ENCODE peak calls at places on chromosomes 16 and 17, in five cellular contexts. Z is cardiac muscle cell, M is upper lobe of right lung, G is progenitor cell of endocrine pancreas, X is astrocyte of the cerebellum. C is an unnamed sample.

GRCh38 chr17:51228177-51228576 is 31.7 kb downstream of the MBTD1 start:
- DNase-seq in Z (peak; percentile 64), M (no peak), G (no peak), X (peak; percentile 15), C (peak; percentile 47)

GRCh38 chr16:11251525-11252481 is 4.2 kb downstream of the SOCS1 start:
- DNase-seq in Z (peak; percentile 52), M (no peak), G (no peak), X (peak; percentile 18), C (peak; percentile 52)

GRCh38 chr17:55728833-55729232 is 6.2 kb upstream of the TMEM100 start:
- DNase-seq in Z (peak; percentile 34), M (no peak), G (no peak), X (no peak), C (no peak)

GRCh38 chr17:7393613-7394451 is 493 bp downstream of the PLSCR3 start:
- DNase-seq in Z (peak; percentile 16), M (no peak), G (peak; percentile 32), X (no peak), C (no peak)

GRCh38 chr17:691423-691822 is 23.2 kb downstream of the VPS53 start:
- DNase-seq in Z (no peak), M (no peak), G (no peak), X (no peak), C (peak; percentile 60)

GRCh38 chr17:1762906-1763829 is 1.3 kb downstream of the SERPINF1 start:
- DNase-seq in Z (peak; percentile 92), M (no peak), G (no peak), X (peak; percentile 82), C (no peak)

GRCh38 chr16:73978407-73978784 is 318.2 kb upstream of the PSMD7 start:
- DNase-seq in Z (no peak), M (no peak), G (no peak), X (no peak), C (no peak)

GRCh38 chr17:79793924-79794304 is 3.0 kb downstream of the CBX8 start:
- DNase-seq in Z (peak; percentile 41), M (no peak), G (no peak), X (no peak), C (no peak)

GRCh38 chr17:15920758-15921239 is 24.1 kb upstream of the ADORA2B start:
- DNase-seq in Z (peak; percentile 99), M (no peak), G (no peak), X (peak; percentile 91), C (peak; percentile 82)

GRCh38 chr17:17491546-17491988 is 4.6 kb downstream of the RASD1 start:
- DNase-seq in Z (no peak), M (no peak), G (peak; percentile 7), X (no peak), C (no peak)

GRCh38 chr17:77507116-77507885 is 366.5 kb downstream of the SEC14L1 start:
- DNase-seq in Z (no peak), M (peak; percentile 40), G (no peak), X (no peak), C (no peak)

GRCh38 chr16:81399909-81400308 is 44.7 kb upstream of the CMIP start:
- DNase-seq in Z (no peak), M (no peak), G (no peak), X (no peak), C (no peak)

GRCh38 chr17:19409509-19409908 is 1.5 kb upstream of the RNF112 start:
- DNase-seq in Z (peak; percentile 48), M (no peak), G (no peak), X (peak; percentile 28), C (no peak)

GRCh38 chr16:96935-97381 is 18.9 kb downstream of the MPG start:
- DNase-seq in Z (peak; percentile 89), M (peak; percentile 94), G (peak; percentile 76), X (peak; percentile 68), C (no peak)

GRCh38 chr17:65292430-65292829 is 155.3 kb downstream of the RGS9 start:
- DNase-seq in Z (peak; percentile 27), M (no peak), G (no peak), X (no peak), C (no peak)

GRCh38 chr17:19647697-19648474 is 665 bp upstream of the ALDH3A2 start:
- DNase-seq in Z (peak; percentile 82), M (peak; percentile 86), G (peak; percentile 20), X (peak; percentile 18), C (peak; percentile 21)

GRCh38 chr16:56990407-56991286 is 1.3 kb downstream of the NLRC5 start:
- DNase-seq in Z (no peak), M (no peak), G (no peak), X (no peak), C (no peak)

GRCh38 chr16:48373258-48374050 is 11.8 kb downstream of the SIAH1 start:
- DNase-seq in Z (no peak), M (no peak), G (no peak), X (no peak), C (no peak)

GRCh38 chr16:49856741-49857330 is 924 bp upstream of the ZNF423 start:
- DNase-seq in Z (peak; percentile 90), M (peak; percentile 86), G (peak; percentile 67), X (peak; percentile 70), C (peak; percentile 9)

GRCh38 chr17:1149869-1150268 is 29.9 kb downstream of the ABR start:
- DNase-seq in Z (no peak), M (no peak), G (no peak), X (no peak), C (no peak)

GRCh38 chr17:69609495-69610315 is 195.2 kb downstream of the MAP2K6 start:
- DNase-seq in Z (peak; percentile 36), M (no peak), G (no peak), X (no peak), C (no peak)

GRCh38 chr17:45816966-45817365 is 27.7 kb upstream of the SPPL2C start:
- DNase-seq in Z (no peak), M (no peak), G (no peak), X (no peak), C (no peak)

GRCh38 chr17:66637491-66637890 is 197.4 kb upstream of the CACNG5 start:
- DNase-seq in Z (no peak), M (no peak), G (no peak), X (peak; percentile 26), C (no peak)

GRCh38 chr16:14569213-14569612 is 60.8 kb downstream of the PARN start:
- DNase-seq in Z (no peak), M (no peak), G (no peak), X (no peak), C (no peak)

GRCh38 chr17:2197271-2197670 is 106.3 kb downstream of the SMG6 start:
- DNase-seq in Z (no peak), M (no peak), G (no peak), X (no peak), C (no peak)

GRCh38 chr17:44602970-44603369 is 45.7 kb downstream of the FZD2 start:
- DNase-seq in Z (no peak), M (no peak), G (no peak), X (no peak), C (no peak)

GRCh38 chr17:15341966-15342365 is 569 bp upstream of the TEKT3 start:
- DNase-seq in Z (no peak), M (no peak), G (no peak), X (no peak), C (no peak)

GRCh38 chr17:75856062-75856681 is 1.0 kb upstream of the WBP2 start:
- DNase-seq in Z (no peak), M (no peak), G (no peak), X (no peak), C (no peak)

GRCh38 chr17:50560931-50561750 is 626 bp downstream of the CACNA1G start:
- DNase-seq in Z (no peak), M (no peak), G (no peak), X (no peak), C (no peak)

GRCh38 chr17:7294614-7295153 is at the start of gene YBX2:
- DNase-seq in Z (peak; percentile 25), M (peak; percentile 80), G (peak; percentile 68), X (no peak), C (no peak)

GRCh38 chr16:72380283-72380682 is 208.3 kb upstream of the PMFBP1 start:
- DNase-seq in Z (peak; percentile 35), M (no peak), G (no peak), X (no peak), C (no peak)
- TF ChIP-seq CTCF in Z (no peak), M (no peak), G (no peak), X (no peak), C (no peak)

GRCh38 chr17:81904600-81905423 is 2.8 kb downstream of the NPB start:
- DNase-seq in Z (no peak), M (no peak), G (peak; percentile 10), X (no peak), C (no peak)

GRCh38 chr17:81907219-81908145 is 3.7 kb downstream of the PCYT2 start:
- DNase-seq in Z (no peak), M (no peak), G (no peak), X (no peak), C (no peak)

GRCh38 chr17:81905993-81906392 is 4.0 kb downstream of the NPB start:
- DNase-seq in Z (no peak), M (no peak), G (no peak), X (no peak), C (no peak)

GRCh38 chr17:81905424-81905875 is 3.4 kb downstream of the NPB start:
- DNase-seq in Z (no peak), M (no peak), G (no peak), X (no peak), C (no peak)

GRCh38 chr17:81906476-81907218 is 4.6 kb downstream of the PCYT2 start:
- DNase-seq in Z (no peak), M (no peak), G (no peak), X (no peak), C (no peak)
- TF ChIP-seq CTCF in Z (no peak), M (no peak), G (no peak), X (no peak), C (no peak)

DNA sequence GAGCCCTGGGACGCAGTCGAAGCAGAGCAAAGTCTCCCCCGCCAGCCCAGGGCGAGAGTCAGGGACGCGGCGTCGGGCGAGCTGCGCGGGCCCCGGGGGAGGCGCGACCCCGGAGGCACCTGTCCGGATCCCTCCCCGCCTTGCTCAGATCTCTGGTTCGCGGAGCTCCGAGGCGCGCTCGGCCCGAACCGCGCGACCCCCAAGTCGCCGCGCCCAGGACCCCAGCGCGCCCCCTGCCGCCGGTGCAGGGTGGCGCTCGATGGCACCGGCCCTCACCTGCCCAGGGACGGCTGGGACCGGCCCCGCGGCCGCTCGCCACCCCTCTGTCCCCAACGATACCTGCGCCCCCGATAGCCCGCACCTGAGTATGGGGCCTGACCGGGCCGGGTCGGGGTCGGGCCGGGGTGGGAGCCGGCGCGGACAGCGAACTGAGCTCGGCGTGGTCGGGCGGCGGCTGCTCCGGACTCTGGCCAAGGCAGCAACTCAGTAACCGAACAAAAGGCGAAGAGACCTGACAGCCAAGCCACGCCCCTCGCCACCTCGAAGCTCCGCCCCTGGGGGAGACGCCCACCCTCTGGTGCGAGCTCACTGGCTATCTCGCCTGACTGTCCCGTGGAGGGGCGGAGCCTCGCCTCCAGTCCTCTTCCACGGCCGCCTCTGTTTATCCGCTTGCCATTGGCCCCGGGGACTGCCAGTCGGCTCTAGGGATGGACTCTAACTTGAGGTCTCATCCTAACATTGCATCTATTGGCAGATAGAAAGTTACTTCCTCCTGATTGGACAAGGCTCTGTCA is at the start of gene JUP:
- DNase-seq in Z (peak; percentile 99), M (peak; percentile 100), G (peak; percentile 100), X (peak; percentile 98), C (peak; percentile 89)
- TF ChIP-seq CTCF in Z (peak; percentile 35), M (peak; percentile 64), G (peak; percentile 95), X (peak; percentile 53), C (peak; percentile 37)

DNA sequence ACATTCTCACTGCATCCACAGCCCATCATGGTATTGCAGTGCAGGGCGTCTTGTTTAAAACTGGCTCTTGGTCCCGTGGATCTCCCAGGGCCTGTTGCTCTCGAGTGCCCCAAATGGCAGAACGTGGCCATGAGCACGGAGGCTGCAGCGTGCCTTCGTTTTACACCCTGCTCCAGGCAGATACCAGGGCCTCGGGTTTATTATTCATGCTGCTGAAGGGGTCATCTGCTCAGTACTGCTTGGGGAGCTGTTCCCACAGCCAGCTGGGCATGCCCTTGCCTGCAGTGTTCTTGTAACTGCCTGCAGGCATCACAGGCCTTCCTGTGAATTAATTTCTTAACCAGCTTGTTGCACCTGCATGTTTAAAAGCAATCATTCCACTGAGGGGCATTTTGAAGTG is 129.7 kb upstream of the CHMP6 start:
- DNase-seq in Z (peak; percentile 10), M (no peak), G (no peak), X (no peak), C (no peak)
- TF ChIP-seq CTCF in Z (peak; percentile 39), M (peak; percentile 19), G (peak; percentile 35), X (peak; percentile 77), C (peak; percentile 63)